ENCODE peak calls at places on chromosomes 5 and 9, in six cellular contexts. U is GM23338, B is left lung, C is gastrocnemius medialis, J is A549, A is upper lobe of left lung. I is an unnamed sample.

GRCh38 chr9:113593682-113594281 is 130.3 kb downstream of the RGS3 start:
- ATAC-seq in A (peak; percentile 93), U (peak; percentile 88), C (peak; percentile 87), J (peak; percentile 84), B (peak; percentile 86), I (peak; percentile 96)

GRCh38 chr5:56200856-56201638 is 32.1 kb downstream of the ANKRD55 start:
- ATAC-seq in B (peak; percentile 100), C (peak; percentile 96), U (peak; percentile 100), J (peak; percentile 100), A (peak; percentile 94), I (peak; percentile 77)

GRCh38 chr5:135979510-135979909 is 24.7 kb upstream of the LECT2 start:
- ATAC-seq in A (peak; percentile 84), B (no peak), J (no peak), U (no peak), C (peak; percentile 81), I (peak; percentile 51)

GRCh38 chr9:109181284-109181683 is 14.2 kb upstream of the FRRS1L start:
- ATAC-seq in U (no peak), C (no peak), B (no peak), A (no peak), J (no peak), I (no peak)

GRCh38 chr5:135456238-135457099 is 4.3 kb upstream of the TIFAB start:
- ATAC-seq in U (no peak), C (peak; percentile 70), B (peak; percentile 58), A (peak; percentile 87), J (peak; percentile 26), I (peak; percentile 72)

GRCh38 chr5:51326844-51327243 is 56.4 kb upstream of the ISL1 start:
- ATAC-seq in U (no peak), B (no peak), C (no peak), A (no peak), J (no peak), I (no peak)

GRCh38 chr9:88521308-88521707 is 13.7 kb upstream of the NXNL2 start:
- ATAC-seq in C (no peak), J (no peak), A (peak; percentile 57), U (peak; percentile 76), B (peak; percentile 44), I (no peak)

GRCh38 chr9:93826209-93826608 is 128.9 kb downstream of the BARX1 start:
- ATAC-seq in U (peak; percentile 70), J (no peak), C (no peak), B (peak; percentile 13), A (no peak), I (no peak)

GRCh38 chr5:15577132-15577531 is 77.2 kb downstream of the FBXL7 start:
- ATAC-seq in U (no peak), C (no peak), J (no peak), B (no peak), A (no peak), I (no peak)

GRCh38 chr5:1324719-1325190 is 20.1 kb downstream of the CLPTM1L start:
- ATAC-seq in U (peak; percentile 89), A (peak; percentile 27), J (peak; percentile 25), B (peak; percentile 39), C (peak; percentile 99), I (no peak)

GRCh38 chr5:133466551-133467324 is 145.6 kb downstream of the FSTL4 start:
- ATAC-seq in B (no peak), C (no peak), A (no peak), J (no peak), U (no peak), I (no peak)

GRCh38 chr5:76474377-76474776 is 71.3 kb downstream of the IQGAP2 start:
- ATAC-seq in C (no peak), B (no peak), J (no peak), A (no peak), U (no peak), I (no peak)

GRCh38 chr9:121138561-121138960 is 63.1 kb downstream of the RAB14 start:
- ATAC-seq in A (no peak), B (no peak), U (no peak), C (no peak), J (no peak), I (no peak)

GRCh38 chr5:121188849-121189248 is 662.8 kb upstream of the FTMT start:
- ATAC-seq in C (no peak), B (no peak), A (no peak), U (no peak), J (no peak), I (no peak)

GRCh38 chr9:18705763-18706372 is 231.9 kb downstream of the ADAMTSL1 start:
- ATAC-seq in C (no peak), U (no peak), A (no peak), J (no peak), B (no peak), I (no peak)

GRCh38 chr9:94178927-94179326 is 80.2 kb upstream of the ZNF169 start:
- ATAC-seq in C (no peak), J (no peak), B (no peak), A (no peak), U (no peak), I (no peak)

GRCh38 chr5:133691448-133691847 is 79.1 kb upstream of the FSTL4 start:
- ATAC-seq in A (no peak), U (no peak), C (no peak), J (peak; percentile 75), B (peak; percentile 30), I (no peak)

GRCh38 chr5:79235222-79235577 is 731 bp upstream of the JMY start:
- ATAC-seq in U (no peak), C (no peak), A (no peak), B (peak; percentile 8), J (no peak), I (no peak)

GRCh38 chr5:126373621-126374416 is 49.4 kb upstream of the GRAMD2B start:
- ATAC-seq in A (no peak), B (peak; percentile 13), C (no peak), U (no peak), J (no peak), I (no peak)

GRCh38 chr5:151094054-151094858 is 13.4 kb upstream of the TNIP1 start:
- ATAC-seq in U (no peak), C (no peak), J (peak; percentile 28), B (peak; percentile 27), A (peak; percentile 17), I (peak; percentile 2)

GRCh38 chr9:106860731-106861584 is 2.0 kb upstream of the ZNF462 start:
- ATAC-seq in C (peak; percentile 24), J (no peak), B (peak; percentile 27), U (peak; percentile 11), A (peak; percentile 31), I (peak; percentile 31)

GRCh38 chr5:181052928-181053759 is 13.1 kb downstream of the BTNL9 start:
- ATAC-seq in A (peak; percentile 33), J (peak; percentile 62), C (no peak), B (peak; percentile 49), U (peak; percentile 46), I (peak; percentile 37)

GRCh38 chr5:121009058-121009457 is 545.0 kb downstream of the PRR16 start:
- ATAC-seq in A (no peak), C (no peak), J (no peak), B (peak; percentile 77), U (no peak), I (no peak)

GRCh38 chr5:95842955-95843544 is 20.5 kb upstream of the GLRX start:
- ATAC-seq in B (peak; percentile 93), J (no peak), A (peak; percentile 84), C (peak; percentile 61), U (peak; percentile 47), I (peak; percentile 7)

GRCh38 chr5:126680215-126680817 is 79.6 kb downstream of the PHAX start:
- ATAC-seq in A (peak; percentile 31), C (no peak), J (no peak), B (no peak), U (peak; percentile 65), I (no peak)

DNA sequence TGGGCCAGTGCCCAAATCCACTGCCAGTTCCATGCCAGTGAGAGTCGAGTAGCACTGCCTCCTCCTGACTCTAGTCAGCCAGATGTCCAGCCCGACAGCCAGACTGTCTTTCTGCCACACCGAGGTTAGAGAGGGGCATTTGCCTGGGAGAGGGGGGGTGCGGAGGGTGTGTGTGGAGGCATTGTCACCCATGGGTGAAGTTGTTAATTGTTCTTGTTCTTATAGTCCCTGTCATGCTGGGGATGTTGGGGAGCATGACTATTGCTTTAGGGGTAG is 1.1 kb downstream of the RGP1 start:
- ATAC-seq in A (no peak), U (no peak), B (no peak), C (no peak), J (no peak), I (no peak)
- H3K4me3 ChIP-seq in A (no peak overlapping the region), U (peak overlapping the region; percentile 100), B (peak overlapping the region; percentile 93), C (peak overlapping the region; percentile 82), J (peak overlapping the region; percentile 69), I (peak overlapping the region; percentile 76)

GRCh38 chr5:87770601-87771121 is 357.9 kb upstream of the CCNH start:
- ATAC-seq in J (no peak), B (no peak), C (no peak), U (peak; percentile 99), A (no peak), I (no peak)
- H3K4me3 ChIP-seq in J (no peak overlapping the region), B (no peak overlapping the region), C (no peak overlapping the region), U (peak overlapping the region; percentile 51), A (no peak overlapping the region), I (no peak overlapping the region)

DNA sequence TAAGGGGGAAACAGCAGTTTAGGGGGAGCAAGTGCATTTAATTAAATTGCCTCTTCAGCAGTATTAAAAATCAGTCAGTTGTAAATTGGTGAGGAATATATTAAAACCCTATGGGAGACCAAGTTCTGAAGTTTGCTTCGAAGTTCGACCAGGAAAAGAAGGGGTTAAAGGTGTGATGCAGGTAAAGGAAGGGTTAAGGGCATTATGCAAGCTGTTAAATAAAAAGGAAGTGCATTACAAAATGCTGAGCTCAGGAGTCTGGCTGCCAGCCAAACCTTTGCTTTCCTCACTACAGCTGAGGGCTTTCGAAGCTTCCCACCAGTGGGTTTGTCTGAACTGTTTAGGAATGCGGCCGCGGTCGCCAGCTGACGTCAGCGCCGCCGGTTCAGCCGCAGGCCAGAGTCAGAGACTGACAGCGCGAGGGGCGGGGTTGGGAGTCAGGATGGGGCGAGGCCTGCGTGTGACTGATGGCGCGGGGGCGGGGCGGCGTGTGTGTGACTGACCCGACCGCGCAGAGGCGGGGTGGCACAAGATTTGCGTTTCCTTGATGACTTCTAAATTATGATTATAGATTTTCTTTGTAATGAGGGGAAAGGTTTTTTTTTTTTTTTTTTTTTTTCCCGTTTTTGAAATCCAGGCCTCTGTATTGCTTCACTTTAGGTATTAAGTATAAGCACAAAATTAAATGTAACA is 76.6 kb downstream of the ZSWIM6 start:
- ATAC-seq in U (peak; percentile 98), J (peak; percentile 98), A (peak; percentile 99), B (peak; percentile 99), C (peak; percentile 97), I (peak; percentile 100)
- H3K4me3 ChIP-seq in U (peak overlapping the region; percentile 48), J (peak overlapping the region; percentile 30), A (no peak overlapping the region), B (no peak overlapping the region), C (peak overlapping the region; percentile 41), I (peak overlapping the region; percentile 3)

DNA sequence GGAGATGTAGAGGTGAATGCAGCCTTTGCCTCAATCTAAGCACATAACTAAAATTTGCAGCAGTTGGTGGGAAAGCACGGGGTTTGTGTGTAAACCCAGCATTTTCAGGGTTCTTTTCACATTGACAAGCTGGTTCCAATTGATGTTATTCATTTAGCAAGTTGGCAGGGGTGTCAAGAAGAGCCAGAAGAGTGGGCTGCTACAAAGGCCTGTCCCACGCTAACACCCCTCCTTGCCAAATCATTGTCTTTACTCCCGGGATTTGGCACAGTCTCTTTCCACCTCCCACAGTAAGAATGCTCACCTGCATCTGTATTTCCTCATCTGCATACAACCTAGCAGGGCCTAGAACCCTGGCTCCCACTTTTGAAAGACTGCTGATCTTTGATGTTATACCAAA is 11.8 kb downstream of the RGMB start:
- ATAC-seq in C (no peak), B (no peak), U (no peak), A (no peak), J (no peak), I (no peak)
- H3K4me3 ChIP-seq in C (no peak overlapping the region), B (no peak overlapping the region), U (no peak overlapping the region), A (no peak overlapping the region), J (no peak overlapping the region), I (peak overlapping the region; percentile 18)